ENCODE peak calls at places on chromosomes 6 and 20, in seven cellular contexts. E is brain microvascular endothelial cell, Z is mesendoderm, W is AG04450, G is astrocyte of the cerebellum, A is cardiac muscle cell, K is right lobe of liver. R is an unnamed sample.

GRCh38 chr6:6781172-6781876 is 192.8 kb downstream of the LY86 start:
- DNase-seq in K (no peak), Z (peak), E (peak), A (no peak), G (peak), W (no peak), R (peak)

GRCh38 chr6:152248987-152249386 is 388.2 kb downstream of the SYNE1 start:
- DNase-seq in W (no peak), K (no peak), A (no peak), E (no peak), Z (no peak), G (no peak), R (no peak)

GRCh38 chr6:2782356-2782708 is 17.1 kb downstream of the WRNIP1 start:
- DNase-seq in E (no peak), K (no peak), A (no peak), W (no peak), G (no peak), Z (no peak), R (no peak)

GRCh38 chr20:53918949-53919361 is 151.4 kb downstream of the BCAS1 start:
- DNase-seq in W (no peak), Z (peak), A (peak), G (no peak), K (no peak), E (no peak), R (no peak)

GRCh38 chr6:6736753-6737654 is 148.5 kb downstream of the LY86 start:
- DNase-seq in K (no peak), W (no peak), E (no peak), Z (peak), G (no peak), A (no peak), R (no peak)

GRCh38 chr6:87921034-87921433 is 126.6 kb upstream of the SPACA1 start:
- DNase-seq in W (no peak), E (no peak), G (no peak), Z (no peak), K (no peak), A (no peak), R (no peak)

GRCh38 chr6:86942761-86943526 is 5.6 kb downstream of the HTR1E start:
- DNase-seq in E (no peak), W (no peak), K (no peak), Z (no peak), G (no peak), A (no peak), R (no peak)

GRCh38 chr6:119966484-119966883 is 616.9 kb upstream of the MAN1A1 start:
- DNase-seq in Z (peak), W (no peak), E (no peak), A (no peak), K (no peak), G (no peak), R (no peak)

GRCh38 chr6:135594000-135594399 is 96.5 kb upstream of the AHI1 start:
- DNase-seq in Z (no peak), E (no peak), A (no peak), G (no peak), K (no peak), W (no peak), R (no peak)

GRCh38 chr6:25301358-25301757 is 22.2 kb downstream of the CARMIL1 start:
- DNase-seq in W (no peak), A (no peak), Z (no peak), G (no peak), K (no peak), E (no peak), R (no peak)

GRCh38 chr20:43716757-43717615 is 9.8 kb downstream of the GTSF1L start:
- DNase-seq in E (no peak), A (no peak), K (no peak), Z (no peak), W (no peak), G (no peak), R (no peak)

GRCh38 chr20:36135159-36135558 is 19.4 kb upstream of the EPB41L1 start:
- DNase-seq in G (no peak), Z (no peak), A (no peak), K (no peak), E (no peak), W (no peak), R (no peak)

GRCh38 chr6:169830876-169831275 is 79.5 kb downstream of the ERMARD start:
- DNase-seq in G (no peak), W (no peak), K (no peak), A (no peak), Z (peak), E (no peak), R (no peak)

GRCh38 chr6:12801141-12801540 is 84.6 kb downstream of the PHACTR1 start:
- DNase-seq in Z (no peak), A (no peak), E (no peak), G (no peak), W (no peak), K (no peak), R (no peak)

GRCh38 chr20:5080384-5080877 is 39.3 kb downstream of the PCNA start:
- DNase-seq in Z (no peak), W (no peak), G (no peak), K (peak), A (no peak), E (no peak), R (peak)

GRCh38 chr20:51346686-51347485 is 195.6 kb downstream of the NFATC2 start:
- DNase-seq in E (peak), Z (no peak), W (no peak), A (no peak), G (no peak), K (no peak), R (no peak)

GRCh38 chr6:89082439-89082838 is 1.9 kb downstream of the PNRC1 start:
- DNase-seq in G (no peak), A (no peak), K (no peak), Z (peak), W (no peak), E (peak), R (no peak)

GRCh38 chr6:50543666-50544065 is 169.7 kb upstream of the TFAP2D start:
- DNase-seq in K (no peak), A (no peak), W (no peak), Z (peak), E (no peak), G (no peak), R (no peak)

GRCh38 chr20:19628570-19629134 is 129.4 kb upstream of the RIN2 start:
- DNase-seq in E (peak), A (peak), W (peak), G (peak), K (peak), Z (peak), R (peak)

GRCh38 chr6:16239798-16240123 is 1.4 kb downstream of the GMPR start:
- DNase-seq in E (no peak), Z (peak), A (no peak), K (no peak), W (no peak), G (no peak), R (no peak)

GRCh38 chr6:155310596-155310995 is 3.7 kb downstream of the TFB1M start:
- DNase-seq in W (no peak), E (no peak), A (no peak), Z (no peak), G (no peak), K (no peak), R (no peak)

GRCh38 chr20:51643390-51643789 is 100.9 kb upstream of the NFATC2 start:
- DNase-seq in K (no peak), A (no peak), W (no peak), Z (no peak), G (no peak), E (no peak), R (no peak)

GRCh38 chr6:6125495-6125894 is 118.8 kb upstream of the NRN1 start:
- DNase-seq in G (no peak), E (no peak), K (no peak), A (peak), Z (no peak), W (no peak), R (no peak)

GRCh38 chr6:83065511-83066192 is at the start of gene UBE3D:
- DNase-seq in W (peak), K (peak), E (peak), A (peak), G (no peak), Z (peak), R (peak)

GRCh38 chr20:46970937-46971630 is 76.4 kb downstream of the EYA2 start:
- DNase-seq in A (peak), E (peak), K (no peak), Z (peak), G (no peak), W (peak), R (peak)

GRCh38 chr20:58112017-58112781 is 116.3 kb downstream of the ANKRD60 start:
- DNase-seq in A (no peak), W (no peak), E (peak), Z (no peak), K (no peak), G (no peak), R (no peak)

GRCh38 chr6:157128235-157128761 is 195.0 kb downstream of the TMEM242 start:
- DNase-seq in K (no peak), Z (no peak), W (no peak), E (no peak), A (no peak), G (no peak), R (no peak)

GRCh38 chr6:158488065-158488464 is 71.8 kb upstream of the TMEM181 start:
- DNase-seq in K (no peak), W (peak), A (no peak), G (peak), E (peak), Z (peak), R (peak)

GRCh38 chr20:2892376-2892775 is 19.1 kb downstream of the PTPRA start:
- DNase-seq in G (no peak), A (no peak), W (no peak), K (no peak), Z (no peak), E (no peak), R (no peak)

GRCh38 chr6:129488313-129488712 is 221.7 kb downstream of the ARHGAP18 start:
- DNase-seq in E (no peak), G (no peak), W (no peak), A (no peak), Z (no peak), K (no peak), R (no peak)

GRCh38 chr6:108117427-108118358 is 43.2 kb upstream of the OSTM1 start:
- DNase-seq in A (peak), E (no peak), K (peak), Z (peak), W (no peak), G (no peak), R (no peak)

GRCh38 chr6:27263886-27264285 is 16.4 kb downstream of the PRSS16 start:
- DNase-seq in K (no peak), Z (no peak), W (no peak), G (no peak), A (no peak), E (no peak), R (no peak)

GRCh38 chr6:27255866-27256265 is 8.4 kb downstream of the PRSS16 start:
- DNase-seq in K (no peak), G (no peak), A (no peak), E (no peak), W (no peak), Z (no peak), R (no peak)

GRCh38 chr6:27260836-27261375 is 13.4 kb downstream of the PRSS16 start:
- DNase-seq in E (no peak), K (no peak), Z (peak), A (no peak), G (no peak), W (no peak), R (no peak)

GRCh38 chr6:27254566-27254965 is 7.1 kb downstream of the PRSS16 start:
- DNase-seq in G (no peak), A (no peak), Z (no peak), K (no peak), E (no peak), W (no peak), R (no peak)

GRCh38 chr6:27260339-27260738 is 12.8 kb downstream of the PRSS16 start:
- DNase-seq in K (no peak), W (no peak), Z (peak), A (no peak), E (no peak), G (no peak), R (no peak)
- H3K4me3 ChIP-seq in K (no peak), W (peak), Z (peak), A (no peak), E (peak), G (no peak), R (peak)

DNA sequence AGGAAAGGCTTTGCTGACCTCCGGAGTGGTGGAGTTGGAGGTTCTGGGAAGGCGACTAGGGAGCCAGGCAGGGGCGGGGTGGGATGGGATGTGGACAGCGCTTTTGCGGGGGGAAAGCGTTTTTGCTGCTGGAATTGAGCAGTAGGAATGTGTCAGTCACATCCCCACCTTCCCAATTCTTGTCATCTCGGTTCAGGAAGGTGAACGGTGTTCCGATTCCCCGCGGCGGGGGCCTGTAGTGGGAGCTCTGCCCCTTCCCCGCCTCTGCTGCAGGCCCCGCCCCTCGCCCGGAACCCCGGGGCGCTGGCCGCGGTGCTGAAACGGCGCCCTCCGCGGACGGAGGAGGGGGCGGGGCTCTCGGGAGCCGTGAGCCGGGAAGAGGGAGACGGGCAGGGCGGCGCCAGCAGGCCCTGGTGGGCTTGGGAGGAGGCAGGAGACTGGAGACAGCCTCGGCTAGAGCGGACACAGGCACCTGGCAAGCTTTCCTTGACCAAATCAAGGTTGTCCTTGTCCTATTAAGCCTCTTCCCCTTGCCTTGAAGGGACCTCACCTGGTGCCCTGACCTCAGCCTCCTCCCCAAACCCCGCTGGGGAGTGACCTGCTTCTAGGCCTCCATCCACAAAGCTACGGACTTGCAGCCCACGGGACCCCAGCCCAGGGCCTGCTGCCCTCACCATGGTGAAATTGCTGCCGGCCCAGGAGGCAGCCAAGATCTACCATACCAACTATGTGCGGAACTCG is at the start of gene LHFPL5:
- DNase-seq in A (peak), W (no peak), E (no peak), G (no peak), K (peak), Z (peak), R (no peak)
- H3K4me3 ChIP-seq in A (peak), W (peak), E (peak), G (peak), K (no peak), Z (peak), R (peak)

GRCh38 chr6:53793318-53793975 is 1.4 kb upstream of the LRRC1 start:
- DNase-seq in W (peak), G (peak), E (peak), A (peak), K (peak), Z (peak), R (no peak)
- H3K4me3 ChIP-seq in W (peak), G (peak), E (peak), A (peak), K (peak), Z (peak), R (peak)

GRCh38 chr20:34449674-34450592 is 66.3 kb upstream of the DYNLRB1 start:
- DNase-seq in Z (no peak), W (no peak), K (no peak), G (no peak), A (no peak), E (no peak), R (no peak)
- H3K4me3 ChIP-seq in Z (no peak), W (no peak), K (no peak), G (no peak), A (no peak), E (no peak), R (no peak)

GRCh38 chr6:24125980-24126379 is at the start of gene NRSN1:
- DNase-seq in A (peak), K (no peak), Z (peak), E (no peak), W (no peak), G (no peak), R (no peak)
- H3K4me3 ChIP-seq in A (peak), K (no peak), Z (no peak), E (no peak), W (no peak), G (peak), R (no peak)

GRCh38 chr6:150142304-150142656 is 564 bp upstream of the PPP1R14C start:
- DNase-seq in G (no peak), Z (peak), K (no peak), E (no peak), A (peak), W (no peak), R (peak)
- H3K4me3 ChIP-seq in G (peak), Z (no peak), K (no peak), E (peak), A (peak), W (peak), R (peak)

GRCh38 chr6:35727935-35728662 is 8.7 kb upstream of the ARMC12 start:
- DNase-seq in Z (peak), G (peak), W (peak), A (peak), K (peak), E (peak), R (peak)

GRCh38 chr6:35730745-35731413 is 6.0 kb upstream of the ARMC12 start:
- DNase-seq in Z (no peak), W (no peak), A (no peak), G (no peak), K (no peak), E (no peak), R (no peak)

GRCh38 chr6:35729722-35730121 is 7.1 kb upstream of the ARMC12 start:
- DNase-seq in K (no peak), G (no peak), W (no peak), Z (no peak), E (no peak), A (no peak), R (no peak)

GRCh38 chr6:35728663-35729348 is 8.0 kb upstream of the ARMC12 start:
- DNase-seq in K (peak), Z (peak), E (no peak), G (no peak), A (no peak), W (no peak), R (no peak)

DNA sequence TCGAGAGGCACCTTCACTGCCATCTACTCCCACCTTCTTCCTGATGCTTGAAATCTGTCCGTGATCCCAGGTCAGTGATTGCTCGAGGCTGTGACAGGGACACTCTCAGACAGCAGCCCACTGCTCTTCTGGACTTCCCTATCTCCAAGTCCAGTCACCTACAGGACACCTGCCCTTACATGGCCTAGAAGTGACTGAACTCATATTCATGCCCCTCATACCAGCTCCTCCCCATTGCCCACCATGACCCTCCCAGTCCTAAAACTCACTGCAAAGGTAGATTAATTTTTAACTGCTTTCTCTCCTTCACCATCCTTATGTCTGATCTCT is 7.5 kb upstream of the ARMC12 start:
- DNase-seq in G (no peak), A (no peak), W (no peak), K (no peak), Z (no peak), E (no peak), R (no peak)
- H3K4me3 ChIP-seq in G (no peak), A (no peak), W (no peak), K (peak), Z (no peak), E (no peak), R (no peak)

R was measured in skeletal muscle cell.